ENCODE peak calls at places on chromosomes 7 and 10, in seven cellular contexts. One of them, this sample, is unnamed. For H3K4me1, the result is how much of the 10 kb centered on the place peaks cover.

GRCh38 chr7:87599336-87599735 is 1.3 kb downstream of the ABCB1 start:
- DNase-seq in thyroid gland: no peak
- DNase-seq in OCI-LY7: peak
- DNase-seq in transverse colon: peak
- DNase-seq in adipocyte: no peak
- DNase-seq in uterus: no peak
- DNase-seq in lower lobe of right lung: peak
- DNase-seq in this sample: no peak

GRCh38 chr10:78300526-78300925 is 266.9 kb downstream of the RPS24 start:
- DNase-seq in OCI-LY7: no peak
- DNase-seq in transverse colon: no peak
- DNase-seq in uterus: peak
- DNase-seq in lower lobe of right lung: no peak
- DNase-seq in adipocyte: no peak
- DNase-seq in thyroid gland: no peak
- DNase-seq in this sample: no peak

GRCh38 chr10:32103721-32104120 is 47.5 kb upstream of the KIF5B start:
- DNase-seq in uterus: no peak
- DNase-seq in lower lobe of right lung: no peak
- DNase-seq in transverse colon: no peak
- DNase-seq in OCI-LY7: no peak
- DNase-seq in thyroid gland: no peak
- DNase-seq in adipocyte: peak
- DNase-seq in this sample: peak

GRCh38 chr7:137882261-137882668 is 35.5 kb upstream of the DGKI start:
- DNase-seq in adipocyte: peak
- DNase-seq in OCI-LY7: no peak
- DNase-seq in lower lobe of right lung: no peak
- DNase-seq in thyroid gland: no peak
- DNase-seq in transverse colon: no peak
- DNase-seq in uterus: peak
- DNase-seq in this sample: no peak

GRCh38 chr10:7193369-7193768 is 217.5 kb downstream of the SFMBT2 start:
- DNase-seq in thyroid gland: no peak
- DNase-seq in transverse colon: no peak
- DNase-seq in lower lobe of right lung: no peak
- DNase-seq in uterus: no peak
- DNase-seq in adipocyte: no peak
- DNase-seq in OCI-LY7: no peak
- DNase-seq in this sample: no peak

GRCh38 chr10:43693602-43694001 is 44.9 kb upstream of the ZNF32 start:
- DNase-seq in adipocyte: no peak
- DNase-seq in OCI-LY7: no peak
- DNase-seq in thyroid gland: no peak
- DNase-seq in lower lobe of right lung: no peak
- DNase-seq in uterus: no peak
- DNase-seq in transverse colon: no peak
- DNase-seq in this sample: peak

GRCh38 chr10:88117227-88117626 is 253.8 kb downstream of the PTEN start:
- DNase-seq in thyroid gland: no peak
- DNase-seq in uterus: no peak
- DNase-seq in adipocyte: no peak
- DNase-seq in OCI-LY7: peak
- DNase-seq in transverse colon: no peak
- DNase-seq in lower lobe of right lung: no peak
- DNase-seq in this sample: no peak

GRCh38 chr10:3192856-3193635 is 20.5 kb upstream of the PITRM1 start:
- DNase-seq in adipocyte: peak
- DNase-seq in OCI-LY7: peak
- DNase-seq in uterus: peak
- DNase-seq in transverse colon: peak
- DNase-seq in lower lobe of right lung: no peak
- DNase-seq in thyroid gland: peak
- DNase-seq in this sample: peak

GRCh38 chr7:70698219-70698832 is 433.6 kb upstream of the GALNT17 start:
- DNase-seq in thyroid gland: peak
- DNase-seq in adipocyte: peak
- DNase-seq in uterus: no peak
- DNase-seq in lower lobe of right lung: no peak
- DNase-seq in transverse colon: no peak
- DNase-seq in OCI-LY7: peak
- DNase-seq in this sample: peak

GRCh38 chr10:26725837-26726727 is 28.6 kb downstream of the PDSS1 start:
- DNase-seq in adipocyte: peak
- DNase-seq in lower lobe of right lung: peak
- DNase-seq in transverse colon: peak
- DNase-seq in OCI-LY7: peak
- DNase-seq in uterus: peak
- DNase-seq in thyroid gland: peak
- DNase-seq in this sample: peak

GRCh38 chr10:106043833-106044232 is 1120.7 kb downstream of the SORCS1 start:
- DNase-seq in thyroid gland: no peak
- DNase-seq in adipocyte: no peak
- DNase-seq in OCI-LY7: no peak
- DNase-seq in transverse colon: no peak
- DNase-seq in uterus: no peak
- DNase-seq in lower lobe of right lung: no peak
- DNase-seq in this sample: no peak

GRCh38 chr7:30321089-30321991 is 36.9 kb downstream of the ZNRF2 start:
- DNase-seq in OCI-LY7: peak
- DNase-seq in adipocyte: peak
- DNase-seq in lower lobe of right lung: no peak
- DNase-seq in thyroid gland: no peak
- DNase-seq in transverse colon: no peak
- DNase-seq in uterus: no peak
- DNase-seq in this sample: peak

GRCh38 chr10:33485276-33485675 is 150.8 kb upstream of the NRP1 start:
- DNase-seq in uterus: no peak
- DNase-seq in transverse colon: no peak
- DNase-seq in adipocyte: no peak
- DNase-seq in lower lobe of right lung: no peak
- DNase-seq in thyroid gland: no peak
- DNase-seq in OCI-LY7: no peak
- DNase-seq in this sample: no peak

GRCh38 chr7:29969706-29970105 is 19.9 kb downstream of the SCRN1 start:
- DNase-seq in lower lobe of right lung: no peak
- DNase-seq in transverse colon: no peak
- DNase-seq in uterus: no peak
- DNase-seq in OCI-LY7: no peak
- DNase-seq in adipocyte: no peak
- DNase-seq in thyroid gland: no peak
- DNase-seq in this sample: no peak

GRCh38 chr10:12455774-12456173 is 106.4 kb downstream of the CAMK1D start:
- DNase-seq in uterus: no peak
- DNase-seq in lower lobe of right lung: no peak
- DNase-seq in transverse colon: no peak
- DNase-seq in adipocyte: peak
- DNase-seq in thyroid gland: no peak
- DNase-seq in OCI-LY7: no peak
- DNase-seq in this sample: no peak

GRCh38 chr10:78964952-78965633 is 103.7 kb upstream of the ZMIZ1 start:
- DNase-seq in uterus: no peak
- DNase-seq in lower lobe of right lung: no peak
- DNase-seq in adipocyte: no peak
- DNase-seq in OCI-LY7: no peak
- DNase-seq in transverse colon: no peak
- DNase-seq in thyroid gland: peak
- DNase-seq in this sample: peak

GRCh38 chr10:98318861-98319260 is 50.9 kb upstream of the LOXL4 start:
- DNase-seq in transverse colon: no peak
- DNase-seq in OCI-LY7: no peak
- DNase-seq in thyroid gland: no peak
- DNase-seq in lower lobe of right lung: no peak
- DNase-seq in adipocyte: no peak
- DNase-seq in uterus: no peak
- DNase-seq in this sample: no peak

GRCh38 chr7:112462236-112462635 is 12.0 kb downstream of the IFRD1 start:
- DNase-seq in uterus: no peak
- DNase-seq in transverse colon: peak
- DNase-seq in thyroid gland: peak
- DNase-seq in OCI-LY7: no peak
- DNase-seq in lower lobe of right lung: no peak
- DNase-seq in adipocyte: peak
- DNase-seq in this sample: peak

GRCh38 chr7:108294595-108294994 is 161.6 kb downstream of the NRCAM start:
- DNase-seq in uterus: no peak
- DNase-seq in lower lobe of right lung: no peak
- DNase-seq in transverse colon: no peak
- DNase-seq in thyroid gland: no peak
- DNase-seq in adipocyte: no peak
- DNase-seq in OCI-LY7: peak
- DNase-seq in this sample: no peak
- H3K4me1 ChIP-seq in uterus: under half
- H3K4me1 ChIP-seq in lower lobe of right lung: under half
- H3K4me1 ChIP-seq in transverse colon: under half
- H3K4me1 ChIP-seq in thyroid gland: under half
- H3K4me1 ChIP-seq in adipocyte: half or more
- H3K4me1 ChIP-seq in OCI-LY7: under half
- H3K4me1 ChIP-seq in this sample: under half

GRCh38 chr10:113026679-113027078 is 76.6 kb downstream of the TCF7L2 start:
- DNase-seq in lower lobe of right lung: no peak
- DNase-seq in uterus: no peak
- DNase-seq in adipocyte: peak
- DNase-seq in thyroid gland: no peak
- DNase-seq in OCI-LY7: no peak
- DNase-seq in transverse colon: no peak
- DNase-seq in this sample: no peak

GRCh38 chr10:113027574-113028392 is 77.7 kb downstream of the TCF7L2 start:
- DNase-seq in lower lobe of right lung: no peak
- DNase-seq in uterus: peak
- DNase-seq in thyroid gland: no peak
- DNase-seq in OCI-LY7: no peak
- DNase-seq in transverse colon: no peak
- DNase-seq in adipocyte: peak
- DNase-seq in this sample: no peak

GRCh38 chr10:113028393-113029054 is 78.5 kb downstream of the TCF7L2 start:
- DNase-seq in uterus: no peak
- DNase-seq in transverse colon: no peak
- DNase-seq in lower lobe of right lung: no peak
- DNase-seq in thyroid gland: no peak
- DNase-seq in adipocyte: no peak
- DNase-seq in OCI-LY7: no peak
- DNase-seq in this sample: no peak

GRCh38 chr10:113025487-113025886 is 75.4 kb downstream of the TCF7L2 start:
- DNase-seq in lower lobe of right lung: no peak
- DNase-seq in transverse colon: no peak
- DNase-seq in thyroid gland: no peak
- DNase-seq in adipocyte: no peak
- DNase-seq in OCI-LY7: no peak
- DNase-seq in uterus: no peak
- DNase-seq in this sample: no peak

DNA sequence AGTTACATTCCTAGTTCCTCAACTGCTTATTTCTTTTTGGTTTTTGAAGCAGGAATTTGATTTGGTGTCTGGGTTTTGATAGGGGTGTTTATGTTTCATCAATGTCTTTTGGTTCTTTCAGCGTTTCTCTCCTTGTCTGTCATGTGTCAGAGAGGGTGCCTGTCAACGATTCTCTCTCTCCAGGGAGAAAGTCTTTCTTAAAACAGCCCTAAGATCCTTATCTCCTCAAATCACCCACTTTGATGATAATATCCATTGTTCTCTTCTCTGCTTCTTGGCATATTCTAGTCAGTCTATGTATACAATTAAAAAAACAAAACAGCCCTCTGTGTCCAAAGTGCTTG is 77.2 kb downstream of the TCF7L2 start:
- DNase-seq in transverse colon: no peak
- DNase-seq in lower lobe of right lung: no peak
- DNase-seq in adipocyte: no peak
- DNase-seq in thyroid gland: no peak
- DNase-seq in OCI-LY7: no peak
- DNase-seq in uterus: no peak
- DNase-seq in this sample: no peak
- H3K4me1 ChIP-seq in transverse colon: under half
- H3K4me1 ChIP-seq in lower lobe of right lung: under half
- H3K4me1 ChIP-seq in adipocyte: half or more
- H3K4me1 ChIP-seq in thyroid gland: under half
- H3K4me1 ChIP-seq in OCI-LY7: under half
- H3K4me1 ChIP-seq in uterus: under half
- H3K4me1 ChIP-seq in this sample: under half

DNA sequence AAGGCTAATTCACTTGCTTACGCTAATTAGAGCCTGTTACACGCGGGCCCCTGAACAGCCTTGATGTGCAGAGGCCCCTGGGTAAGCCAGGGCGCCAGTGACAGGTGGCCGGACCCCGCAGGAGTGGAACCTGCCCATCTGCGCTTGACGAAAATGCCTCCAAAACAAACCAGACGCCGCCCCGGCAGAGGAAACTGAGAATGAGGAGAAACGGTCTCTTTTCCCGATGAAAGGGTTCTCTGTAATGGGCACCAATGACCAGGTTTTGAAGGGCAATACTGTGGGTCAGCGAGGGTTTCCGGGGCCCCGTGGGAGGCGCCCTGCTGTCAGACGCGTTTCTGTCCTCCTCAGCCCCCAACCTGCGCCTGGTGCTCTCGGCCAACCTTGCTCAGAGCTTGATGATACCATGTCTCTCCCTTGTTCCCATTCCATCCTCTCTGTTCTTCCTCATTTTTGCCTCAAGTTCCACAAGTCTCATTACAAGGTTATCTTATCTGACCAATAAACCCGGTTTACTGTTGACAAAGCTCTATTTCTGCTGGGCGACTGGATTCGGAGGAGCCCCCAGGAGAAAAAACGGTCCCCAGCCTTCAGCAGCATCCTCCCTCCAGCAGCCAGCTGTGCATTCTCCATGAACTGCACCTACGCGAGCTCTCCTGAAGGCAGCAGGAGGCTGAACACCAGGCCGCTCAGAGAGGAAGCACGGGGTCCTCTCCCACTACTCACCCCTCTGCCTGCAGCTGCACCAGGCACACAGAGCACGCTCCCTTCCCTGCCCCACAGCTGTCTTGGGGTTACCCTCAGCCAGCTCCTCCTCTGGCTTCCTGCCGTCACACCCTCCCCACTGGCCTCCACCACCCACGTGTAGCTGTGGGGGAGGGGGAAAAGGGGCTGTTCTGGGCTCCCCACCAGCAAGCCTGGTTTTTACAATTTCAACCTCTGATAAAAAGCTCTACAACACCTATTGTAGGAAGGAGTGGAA is 202.0 kb downstream of the MAD1L1 start:
- DNase-seq in uterus: no peak
- DNase-seq in lower lobe of right lung: peak
- DNase-seq in OCI-LY7: peak
- DNase-seq in transverse colon: no peak
- DNase-seq in adipocyte: no peak
- DNase-seq in thyroid gland: no peak
- DNase-seq in this sample: no peak
- H3K4me1 ChIP-seq in uterus: under half
- H3K4me1 ChIP-seq in lower lobe of right lung: under half
- H3K4me1 ChIP-seq in OCI-LY7: under half
- H3K4me1 ChIP-seq in transverse colon: under half
- H3K4me1 ChIP-seq in adipocyte: under half
- H3K4me1 ChIP-seq in thyroid gland: under half
- H3K4me1 ChIP-seq in this sample: under half

DNA sequence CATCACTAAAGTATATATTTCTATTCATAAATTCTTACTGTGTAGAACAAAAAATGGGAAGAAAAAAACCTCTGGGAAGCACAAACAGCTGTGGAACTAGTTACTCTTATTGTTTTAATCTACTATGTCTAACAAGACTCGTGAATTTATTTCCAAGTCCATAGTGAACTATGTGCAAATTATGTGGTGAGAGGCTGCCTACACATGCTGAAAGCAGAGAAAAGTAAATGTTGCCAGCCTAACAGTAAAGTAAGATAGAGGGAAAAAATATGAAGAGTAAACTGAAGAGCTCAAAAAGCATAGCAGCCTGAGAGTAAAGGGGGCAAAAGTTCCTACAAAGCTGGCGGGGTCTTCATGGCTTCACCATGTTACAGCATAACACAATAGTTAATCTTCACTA is 3.0 kb downstream of the GDI2 start:
- DNase-seq in thyroid gland: no peak
- DNase-seq in transverse colon: no peak
- DNase-seq in uterus: no peak
- DNase-seq in adipocyte: peak
- DNase-seq in OCI-LY7: peak
- DNase-seq in lower lobe of right lung: no peak
- DNase-seq in this sample: no peak
- H3K4me1 ChIP-seq in thyroid gland: under half
- H3K4me1 ChIP-seq in transverse colon: under half
- H3K4me1 ChIP-seq in uterus: under half
- H3K4me1 ChIP-seq in adipocyte: under half
- H3K4me1 ChIP-seq in OCI-LY7: half or more
- H3K4me1 ChIP-seq in lower lobe of right lung: half or more
- H3K4me1 ChIP-seq in this sample: half or more